ENCODE peak calls at places on chromosomes 13 and 19, in five cellular contexts. A is stromal cell of bone marrow; U is stimulated activated naive CD8-positive, alpha-beta T cell treated with anti-CD3 and anti-CD28 coated beads, Interleukin-15, Interleukin-2, amounts not matched to agents 100 U/mL and 50 U/mL, for 24 hours; Z is H9; B is NCI-H526 treated with DMSO at 0.1 percent for 48 hours. G is an unnamed sample.
A peak's percentile ranks its signal among the peaks of the same experiment; 100 is the strongest.

GRCh38 chr13:96052655-96053002 is 572 bp downstream of the UGGT2 start:
- DNase-seq in A (peak; percentile 33), U (no peak), Z (no peak), B (peak; percentile 35), G (no peak)

GRCh38 chr13:31461923-31462322 is 262.1 kb downstream of the B3GLCT start:
- DNase-seq in A (no peak), U (no peak), Z (no peak), B (no peak), G (no peak)

GRCh38 chr13:99320693-99321481 is 13.7 kb upstream of the GPR183 start:
- DNase-seq in A (peak; percentile 89), U (no peak), Z (no peak), B (no peak), G (no peak)

GRCh38 chr19:39307822-39308530 is 11.8 kb downstream of the IFNL1 start:
- DNase-seq in A (no peak), U (no peak), Z (peak; percentile 67), B (no peak), G (no peak)

GRCh38 chr19:1841209-1841924 is 6.9 kb downstream of the REXO1 start:
- DNase-seq in A (no peak), U (no peak), Z (no peak), B (no peak), G (no peak)

GRCh38 chr13:109795021-109795420 is 8.6 kb upstream of the IRS2 start:
- DNase-seq in A (no peak), U (no peak), Z (no peak), B (peak; percentile 88), G (no peak)

GRCh38 chr13:77476456-77476855 is 59.0 kb upstream of the SCEL start:
- DNase-seq in A (no peak), U (no peak), Z (no peak), B (no peak), G (no peak)

GRCh38 chr19:1113278-1113985 is 9.6 kb downstream of the GPX4 start:
- DNase-seq in A (peak; percentile 78), U (peak; percentile 92), Z (peak; percentile 96), B (peak; percentile 46), G (peak; percentile 74)

GRCh38 chr13:99415014-99415650 is 86.1 kb upstream of the TM9SF2 start:
- DNase-seq in A (no peak), U (no peak), Z (no peak), B (no peak), G (no peak)

GRCh38 chr19:2260341-2260751 is 4.1 kb upstream of the JSRP1 start:
- DNase-seq in A (no peak), U (no peak), Z (no peak), B (peak; percentile 42), G (no peak)

GRCh38 chr13:74768521-74769090 is 634.4 kb upstream of the KLF12 start:
- DNase-seq in A (no peak), U (no peak), Z (no peak), B (no peak), G (no peak)

GRCh38 chr13:47415048-47415447 is 518.2 kb upstream of the HTR2A start:
- DNase-seq in A (no peak), U (no peak), Z (no peak), B (no peak), G (no peak)

GRCh38 chr19:511101-511841 is 4.0 kb downstream of the TPGS1 start:
- DNase-seq in A (no peak), U (peak; percentile 81), Z (peak; percentile 78), B (peak; percentile 32), G (peak; percentile 65)

GRCh38 chr13:99984463-99985242 is 3.1 kb downstream of the ZIC2 start:
- DNase-seq in A (no peak), U (no peak), Z (peak; percentile 67), B (peak; percentile 56), G (no peak)

G was measured in stimulated activated naive CD4-positive, alpha-beta T cell treated with Interleukin-2 at 50 U/mL for 16 hours.